ENCODE peak calls at places on chromosome 11, in eight cellular contexts. One of them, this sample, is unnamed.

GRCh38 chr11:1854949-1855885 is 2.3 kb downstream of the LSP1 start:
- DNase-seq in brain microvascular endothelial cell: no peak
- DNase-seq in coronary artery: no peak
- DNase-seq in thoracic aorta: no peak
- DNase-seq in fibroblast of lung: no peak
- DNase-seq in cardiac muscle cell: no peak
- DNase-seq in right atrium auricular region: no peak
- DNase-seq in spleen: peak
- DNase-seq in this sample: no peak

GRCh38 chr11:103338621-103339484 is 229.6 kb downstream of the DYNC2H1 start:
- DNase-seq in brain microvascular endothelial cell: peak
- DNase-seq in coronary artery: no peak
- DNase-seq in thoracic aorta: no peak
- DNase-seq in fibroblast of lung: peak
- DNase-seq in cardiac muscle cell: no peak
- DNase-seq in right atrium auricular region: no peak
- DNase-seq in spleen: no peak
- DNase-seq in this sample: no peak

GRCh38 chr11:12131943-12132789 is 21.8 kb downstream of the MICAL2 start:
- DNase-seq in brain microvascular endothelial cell: no peak
- DNase-seq in coronary artery: no peak
- DNase-seq in thoracic aorta: no peak
- DNase-seq in fibroblast of lung: no peak
- DNase-seq in cardiac muscle cell: no peak
- DNase-seq in right atrium auricular region: no peak
- DNase-seq in spleen: peak
- DNase-seq in this sample: no peak

GRCh38 chr11:2850366-2850765 is 35.2 kb downstream of the CDKN1C start:
- DNase-seq in brain microvascular endothelial cell: no peak
- DNase-seq in coronary artery: no peak
- DNase-seq in thoracic aorta: no peak
- DNase-seq in fibroblast of lung: no peak
- DNase-seq in cardiac muscle cell: no peak
- DNase-seq in right atrium auricular region: no peak
- DNase-seq in spleen: no peak
- DNase-seq in this sample: no peak

GRCh38 chr11:5380740-5381342 is 2.8 kb upstream of the OR51M1 start:
- DNase-seq in brain microvascular endothelial cell: peak
- DNase-seq in coronary artery: no peak
- DNase-seq in thoracic aorta: no peak
- DNase-seq in fibroblast of lung: peak
- DNase-seq in cardiac muscle cell: peak
- DNase-seq in right atrium auricular region: no peak
- DNase-seq in spleen: no peak
- DNase-seq in this sample: no peak

GRCh38 chr11:46736615-46737014 is 17.6 kb downstream of the F2 start:
- DNase-seq in brain microvascular endothelial cell: no peak
- DNase-seq in coronary artery: no peak
- DNase-seq in thoracic aorta: no peak
- DNase-seq in fibroblast of lung: no peak
- DNase-seq in cardiac muscle cell: no peak
- DNase-seq in right atrium auricular region: no peak
- DNase-seq in spleen: no peak
- DNase-seq in this sample: no peak

GRCh38 chr11:14537134-14537599 is 17.0 kb upstream of the PSMA1 start:
- DNase-seq in brain microvascular endothelial cell: peak
- DNase-seq in coronary artery: no peak
- DNase-seq in thoracic aorta: no peak
- DNase-seq in fibroblast of lung: peak
- DNase-seq in cardiac muscle cell: peak
- DNase-seq in right atrium auricular region: no peak
- DNase-seq in spleen: no peak
- DNase-seq in this sample: no peak

GRCh38 chr11:35267504-35267903 is 128.5 kb downstream of the CD44 start:
- DNase-seq in brain microvascular endothelial cell: peak
- DNase-seq in coronary artery: no peak
- DNase-seq in thoracic aorta: no peak
- DNase-seq in fibroblast of lung: peak
- DNase-seq in cardiac muscle cell: no peak
- DNase-seq in right atrium auricular region: no peak
- DNase-seq in spleen: no peak
- DNase-seq in this sample: no peak

GRCh38 chr11:9731256-9731655 is 67.4 kb downstream of the SWAP70 start:
- DNase-seq in brain microvascular endothelial cell: no peak
- DNase-seq in coronary artery: no peak
- DNase-seq in thoracic aorta: no peak
- DNase-seq in fibroblast of lung: no peak
- DNase-seq in cardiac muscle cell: no peak
- DNase-seq in right atrium auricular region: no peak
- DNase-seq in spleen: no peak
- DNase-seq in this sample: no peak

GRCh38 chr11:45163956-45164575 is 17.6 kb downstream of the PRDM11 start:
- DNase-seq in brain microvascular endothelial cell: no peak
- DNase-seq in coronary artery: no peak
- DNase-seq in thoracic aorta: no peak
- DNase-seq in fibroblast of lung: peak
- DNase-seq in cardiac muscle cell: no peak
- DNase-seq in right atrium auricular region: no peak
- DNase-seq in spleen: peak
- DNase-seq in this sample: no peak

GRCh38 chr11:134049303-134049702 is 19.6 kb upstream of the JAM3 start:
- DNase-seq in brain microvascular endothelial cell: no peak
- DNase-seq in coronary artery: no peak
- DNase-seq in thoracic aorta: no peak
- DNase-seq in fibroblast of lung: no peak
- DNase-seq in cardiac muscle cell: no peak
- DNase-seq in right atrium auricular region: no peak
- DNase-seq in spleen: no peak
- DNase-seq in this sample: peak

GRCh38 chr11:134393638-134394037 is 18.4 kb downstream of the B3GAT1 start:
- DNase-seq in brain microvascular endothelial cell: no peak
- DNase-seq in coronary artery: no peak
- DNase-seq in thoracic aorta: no peak
- DNase-seq in fibroblast of lung: no peak
- DNase-seq in cardiac muscle cell: peak
- DNase-seq in right atrium auricular region: no peak
- DNase-seq in spleen: no peak
- DNase-seq in this sample: no peak

GRCh38 chr11:2794947-2795346 is 90.6 kb downstream of the CDKN1C start:
- DNase-seq in brain microvascular endothelial cell: no peak
- DNase-seq in coronary artery: no peak
- DNase-seq in thoracic aorta: no peak
- DNase-seq in fibroblast of lung: no peak
- DNase-seq in cardiac muscle cell: no peak
- DNase-seq in right atrium auricular region: no peak
- DNase-seq in spleen: peak
- DNase-seq in this sample: peak

GRCh38 chr11:116148645-116149044 is 624.1 kb downstream of the BUD13 start:
- DNase-seq in brain microvascular endothelial cell: no peak
- DNase-seq in coronary artery: no peak
- DNase-seq in thoracic aorta: no peak
- DNase-seq in fibroblast of lung: no peak
- DNase-seq in cardiac muscle cell: no peak
- DNase-seq in right atrium auricular region: no peak
- DNase-seq in spleen: no peak
- DNase-seq in this sample: no peak

GRCh38 chr11:37861671-37862070 is 1263.6 kb upstream of the RAG2 start:
- DNase-seq in brain microvascular endothelial cell: no peak
- DNase-seq in coronary artery: no peak
- DNase-seq in thoracic aorta: no peak
- DNase-seq in fibroblast of lung: no peak
- DNase-seq in cardiac muscle cell: no peak
- DNase-seq in right atrium auricular region: no peak
- DNase-seq in spleen: no peak
- DNase-seq in this sample: no peak

GRCh38 chr11:7577226-7577882 is 63.6 kb downstream of the PPFIBP2 start:
- DNase-seq in brain microvascular endothelial cell: no peak
- DNase-seq in coronary artery: peak
- DNase-seq in thoracic aorta: no peak
- DNase-seq in fibroblast of lung: peak
- DNase-seq in cardiac muscle cell: no peak
- DNase-seq in right atrium auricular region: no peak
- DNase-seq in spleen: no peak
- DNase-seq in this sample: peak

GRCh38 chr11:88431675-88432341 is 94.3 kb upstream of the CTSC start:
- DNase-seq in brain microvascular endothelial cell: no peak
- DNase-seq in coronary artery: no peak
- DNase-seq in thoracic aorta: no peak
- DNase-seq in fibroblast of lung: no peak
- DNase-seq in cardiac muscle cell: no peak
- DNase-seq in right atrium auricular region: no peak
- DNase-seq in spleen: no peak
- DNase-seq in this sample: no peak

GRCh38 chr11:76247091-76247490 is 40.8 kb upstream of the WNT11 start:
- DNase-seq in brain microvascular endothelial cell: no peak
- DNase-seq in coronary artery: no peak
- DNase-seq in thoracic aorta: no peak
- DNase-seq in fibroblast of lung: no peak
- DNase-seq in cardiac muscle cell: no peak
- DNase-seq in right atrium auricular region: no peak
- DNase-seq in spleen: no peak
- DNase-seq in this sample: no peak

GRCh38 chr11:20013346-20014066 is 146.8 kb downstream of the DBX1 start:
- DNase-seq in brain microvascular endothelial cell: no peak
- DNase-seq in coronary artery: no peak
- DNase-seq in thoracic aorta: no peak
- DNase-seq in fibroblast of lung: peak
- DNase-seq in cardiac muscle cell: peak
- DNase-seq in right atrium auricular region: no peak
- DNase-seq in spleen: no peak
- DNase-seq in this sample: no peak

DNA sequence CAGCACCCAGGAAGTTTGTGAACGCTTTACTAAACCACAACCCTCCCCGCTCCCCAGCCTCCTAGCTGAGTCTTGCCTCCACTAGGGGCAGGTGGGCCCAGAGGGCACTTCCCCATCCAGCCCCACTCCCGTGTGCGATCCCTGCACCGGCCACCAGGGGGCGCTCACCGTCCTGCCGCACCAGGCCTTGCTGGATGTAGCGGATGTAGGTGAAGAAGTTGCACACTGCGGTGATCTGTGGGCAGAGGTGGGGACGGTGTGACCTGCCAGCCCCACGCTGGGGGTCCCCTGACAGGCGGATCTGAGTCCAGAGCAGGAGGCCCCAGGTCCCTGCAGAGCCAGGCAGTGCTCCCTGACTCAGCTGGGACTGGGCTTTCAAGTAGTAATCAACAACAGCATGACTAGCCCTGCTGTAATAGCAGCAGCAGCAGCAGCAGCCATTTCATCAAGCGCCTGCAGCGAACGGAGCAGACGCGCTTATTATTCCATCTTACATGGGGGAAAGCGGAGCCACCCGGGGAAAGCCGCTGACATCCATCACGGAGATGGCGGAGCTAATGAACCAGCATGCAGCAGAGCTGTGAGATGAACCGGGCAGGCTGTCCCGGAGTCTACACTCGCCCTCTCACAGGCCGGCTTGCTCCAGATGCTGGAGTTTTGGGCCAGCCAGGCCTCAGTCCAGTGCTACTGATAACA is 7.9 kb upstream of the FADS3 start:
- DNase-seq in brain microvascular endothelial cell: peak
- DNase-seq in coronary artery: no peak
- DNase-seq in thoracic aorta: no peak
- DNase-seq in fibroblast of lung: peak
- DNase-seq in cardiac muscle cell: peak
- DNase-seq in right atrium auricular region: peak
- DNase-seq in spleen: peak
- DNase-seq in this sample: no peak
- H3K27ac ChIP-seq in brain microvascular endothelial cell: no peak
- H3K27ac ChIP-seq in coronary artery: no peak
- H3K27ac ChIP-seq in thoracic aorta: no peak
- H3K27ac ChIP-seq in fibroblast of lung: no peak
- H3K27ac ChIP-seq in cardiac muscle cell: no peak
- H3K27ac ChIP-seq in right atrium auricular region: no peak
- H3K27ac ChIP-seq in spleen: peak
- H3K27ac ChIP-seq in this sample: peak

GRCh38 chr11:119262668-119263351 is 54.1 kb downstream of the MCAM start:
- DNase-seq in brain microvascular endothelial cell: peak
- DNase-seq in coronary artery: no peak
- DNase-seq in thoracic aorta: no peak
- DNase-seq in fibroblast of lung: peak
- DNase-seq in cardiac muscle cell: no peak
- DNase-seq in right atrium auricular region: no peak
- DNase-seq in spleen: no peak
- DNase-seq in this sample: no peak
- TF ChIP-seq CTCF in brain microvascular endothelial cell: peak
- TF ChIP-seq CTCF in coronary artery: no peak
- TF ChIP-seq CTCF in thoracic aorta: no peak
- TF ChIP-seq CTCF in fibroblast of lung: no peak
- TF ChIP-seq CTCF in cardiac muscle cell: no peak
- TF ChIP-seq CTCF in right atrium auricular region: no peak
- TF ChIP-seq CTCF in spleen: no peak
- TF ChIP-seq CTCF in this sample: peak

GRCh38 chr11:121964591-121964990 is 151.4 kb downstream of the BLID start:
- DNase-seq in brain microvascular endothelial cell: peak
- DNase-seq in coronary artery: no peak
- DNase-seq in thoracic aorta: no peak
- DNase-seq in fibroblast of lung: peak
- DNase-seq in cardiac muscle cell: no peak
- DNase-seq in right atrium auricular region: no peak
- DNase-seq in spleen: no peak
- DNase-seq in this sample: no peak

GRCh38 chr11:121965330-121965729 is 150.7 kb downstream of the BLID start:
- DNase-seq in brain microvascular endothelial cell: peak
- DNase-seq in coronary artery: no peak
- DNase-seq in thoracic aorta: no peak
- DNase-seq in fibroblast of lung: peak
- DNase-seq in cardiac muscle cell: no peak
- DNase-seq in right atrium auricular region: no peak
- DNase-seq in spleen: no peak
- DNase-seq in this sample: no peak

GRCh38 chr11:121958323-121958977 is 157.6 kb downstream of the BLID start:
- DNase-seq in brain microvascular endothelial cell: no peak
- DNase-seq in coronary artery: no peak
- DNase-seq in thoracic aorta: no peak
- DNase-seq in fibroblast of lung: no peak
- DNase-seq in cardiac muscle cell: no peak
- DNase-seq in right atrium auricular region: no peak
- DNase-seq in spleen: no peak
- DNase-seq in this sample: no peak

GRCh38 chr11:121958978-121959340 is 157.1 kb downstream of the BLID start:
- DNase-seq in brain microvascular endothelial cell: no peak
- DNase-seq in coronary artery: no peak
- DNase-seq in thoracic aorta: no peak
- DNase-seq in fibroblast of lung: peak
- DNase-seq in cardiac muscle cell: no peak
- DNase-seq in right atrium auricular region: no peak
- DNase-seq in spleen: no peak
- DNase-seq in this sample: no peak

GRCh38 chr11:121961228-121961860 is 154.7 kb downstream of the BLID start:
- DNase-seq in brain microvascular endothelial cell: no peak
- DNase-seq in coronary artery: no peak
- DNase-seq in thoracic aorta: no peak
- DNase-seq in fibroblast of lung: peak
- DNase-seq in cardiac muscle cell: peak
- DNase-seq in right atrium auricular region: no peak
- DNase-seq in spleen: no peak
- DNase-seq in this sample: no peak
- H3K27ac ChIP-seq in brain microvascular endothelial cell: no peak
- H3K27ac ChIP-seq in coronary artery: no peak
- H3K27ac ChIP-seq in thoracic aorta: no peak
- H3K27ac ChIP-seq in fibroblast of lung: no peak
- H3K27ac ChIP-seq in cardiac muscle cell: peak
- H3K27ac ChIP-seq in right atrium auricular region: no peak
- H3K27ac ChIP-seq in spleen: no peak
- H3K27ac ChIP-seq in this sample: peak

GRCh38 chr11:125156346-125156745 is 8.2 kb upstream of the PKNOX2 start:
- DNase-seq in brain microvascular endothelial cell: no peak
- DNase-seq in coronary artery: no peak
- DNase-seq in thoracic aorta: no peak
- DNase-seq in fibroblast of lung: no peak
- DNase-seq in cardiac muscle cell: no peak
- DNase-seq in right atrium auricular region: no peak
- DNase-seq in spleen: no peak
- DNase-seq in this sample: peak
- TF ChIP-seq CTCF in brain microvascular endothelial cell: no peak
- TF ChIP-seq CTCF in coronary artery: no peak
- TF ChIP-seq CTCF in thoracic aorta: no peak
- TF ChIP-seq CTCF in fibroblast of lung: no peak
- TF ChIP-seq CTCF in cardiac muscle cell: no peak
- TF ChIP-seq CTCF in right atrium auricular region: no peak
- TF ChIP-seq CTCF in spleen: no peak
- TF ChIP-seq CTCF in this sample: no peak

This sample was measured in ascending aorta.